ENCODE peak calls at places on chromosomes 3 and 15, in eight cellular contexts. One of them, this sample, is unnamed.

GRCh38 chr15:51403072-51403878 is 61.8 kb downstream of the GLDN start:
- DNase-seq in effector memory CD4-positive, alpha-beta T cell: no peak
- DNase-seq in CD4-positive, alpha-beta T cell: no peak
- DNase-seq in CD4-positive, CD25-positive, alpha-beta regulatory T cell: no peak
- DNase-seq in sigmoid colon: no peak
- DNase-seq in pancreas: no peak
- DNase-seq in HCT116: peak
- DNase-seq in heart left ventricle: no peak
- DNase-seq in this sample: no peak

GRCh38 chr15:96347181-96348111 is 16.9 kb downstream of the NR2F2 start:
- DNase-seq in effector memory CD4-positive, alpha-beta T cell: no peak
- DNase-seq in CD4-positive, alpha-beta T cell: no peak
- DNase-seq in CD4-positive, CD25-positive, alpha-beta regulatory T cell: no peak
- DNase-seq in sigmoid colon: no peak
- DNase-seq in pancreas: no peak
- DNase-seq in HCT116: no peak
- DNase-seq in heart left ventricle: peak
- DNase-seq in this sample: peak

GRCh38 chr3:114179575-114179974 is 723 bp upstream of the DRD3 start:
- DNase-seq in effector memory CD4-positive, alpha-beta T cell: no peak
- DNase-seq in CD4-positive, alpha-beta T cell: no peak
- DNase-seq in CD4-positive, CD25-positive, alpha-beta regulatory T cell: peak
- DNase-seq in sigmoid colon: no peak
- DNase-seq in pancreas: no peak
- DNase-seq in HCT116: peak
- DNase-seq in heart left ventricle: no peak
- DNase-seq in this sample: no peak

GRCh38 chr15:40843885-40844542 is at the start of gene SPINT1:
- DNase-seq in effector memory CD4-positive, alpha-beta T cell: no peak
- DNase-seq in CD4-positive, alpha-beta T cell: peak
- DNase-seq in CD4-positive, CD25-positive, alpha-beta regulatory T cell: peak
- DNase-seq in sigmoid colon: no peak
- DNase-seq in pancreas: peak
- DNase-seq in HCT116: no peak
- DNase-seq in heart left ventricle: peak
- DNase-seq in this sample: no peak

GRCh38 chr3:103195201-103195600 is 760.4 kb downstream of the ZPLD1 start:
- DNase-seq in effector memory CD4-positive, alpha-beta T cell: no peak
- DNase-seq in CD4-positive, alpha-beta T cell: no peak
- DNase-seq in CD4-positive, CD25-positive, alpha-beta regulatory T cell: no peak
- DNase-seq in sigmoid colon: no peak
- DNase-seq in pancreas: no peak
- DNase-seq in HCT116: no peak
- DNase-seq in heart left ventricle: no peak
- DNase-seq in this sample: no peak

GRCh38 chr3:194986208-194987043 is 284.5 kb downstream of the XXYLT1 start:
- DNase-seq in effector memory CD4-positive, alpha-beta T cell: no peak
- DNase-seq in CD4-positive, alpha-beta T cell: no peak
- DNase-seq in CD4-positive, CD25-positive, alpha-beta regulatory T cell: no peak
- DNase-seq in sigmoid colon: no peak
- DNase-seq in pancreas: no peak
- DNase-seq in HCT116: no peak
- DNase-seq in heart left ventricle: no peak
- DNase-seq in this sample: no peak

GRCh38 chr3:194817592-194818325 is 132.1 kb downstream of the FAM43A start:
- DNase-seq in effector memory CD4-positive, alpha-beta T cell: no peak
- DNase-seq in CD4-positive, alpha-beta T cell: no peak
- DNase-seq in CD4-positive, CD25-positive, alpha-beta regulatory T cell: no peak
- DNase-seq in sigmoid colon: no peak
- DNase-seq in pancreas: no peak
- DNase-seq in HCT116: no peak
- DNase-seq in heart left ventricle: no peak
- DNase-seq in this sample: no peak

GRCh38 chr15:60933914-60934885 is 294.9 kb downstream of the RORA start:
- DNase-seq in effector memory CD4-positive, alpha-beta T cell: no peak
- DNase-seq in CD4-positive, alpha-beta T cell: no peak
- DNase-seq in CD4-positive, CD25-positive, alpha-beta regulatory T cell: no peak
- DNase-seq in sigmoid colon: no peak
- DNase-seq in pancreas: no peak
- DNase-seq in HCT116: no peak
- DNase-seq in heart left ventricle: no peak
- DNase-seq in this sample: no peak

GRCh38 chr15:57235865-57236264 is 140.4 kb upstream of the CGNL1 start:
- DNase-seq in effector memory CD4-positive, alpha-beta T cell: no peak
- DNase-seq in CD4-positive, alpha-beta T cell: no peak
- DNase-seq in CD4-positive, CD25-positive, alpha-beta regulatory T cell: no peak
- DNase-seq in sigmoid colon: no peak
- DNase-seq in pancreas: no peak
- DNase-seq in HCT116: no peak
- DNase-seq in heart left ventricle: no peak
- DNase-seq in this sample: no peak

GRCh38 chr3:11650391-11650790 is 6.7 kb upstream of the VGLL4 start:
- DNase-seq in effector memory CD4-positive, alpha-beta T cell: no peak
- DNase-seq in CD4-positive, alpha-beta T cell: no peak
- DNase-seq in CD4-positive, CD25-positive, alpha-beta regulatory T cell: no peak
- DNase-seq in sigmoid colon: no peak
- DNase-seq in pancreas: no peak
- DNase-seq in HCT116: no peak
- DNase-seq in heart left ventricle: no peak
- DNase-seq in this sample: no peak

GRCh38 chr15:94097567-94097966 is 133.8 kb upstream of the MCTP2 start:
- DNase-seq in effector memory CD4-positive, alpha-beta T cell: no peak
- DNase-seq in CD4-positive, alpha-beta T cell: no peak
- DNase-seq in CD4-positive, CD25-positive, alpha-beta regulatory T cell: no peak
- DNase-seq in sigmoid colon: no peak
- DNase-seq in pancreas: no peak
- DNase-seq in HCT116: no peak
- DNase-seq in heart left ventricle: no peak
- DNase-seq in this sample: no peak

GRCh38 chr3:63993653-63994079 is 29.6 kb downstream of the PSMD6 start:
- DNase-seq in effector memory CD4-positive, alpha-beta T cell: peak
- DNase-seq in CD4-positive, alpha-beta T cell: peak
- DNase-seq in CD4-positive, CD25-positive, alpha-beta regulatory T cell: peak
- DNase-seq in sigmoid colon: peak
- DNase-seq in pancreas: peak
- DNase-seq in HCT116: peak
- DNase-seq in heart left ventricle: peak
- DNase-seq in this sample: peak

GRCh38 chr3:48500656-48501055 is 3.3 kb downstream of the SHISA5 start:
- DNase-seq in effector memory CD4-positive, alpha-beta T cell: no peak
- DNase-seq in CD4-positive, alpha-beta T cell: no peak
- DNase-seq in CD4-positive, CD25-positive, alpha-beta regulatory T cell: no peak
- DNase-seq in sigmoid colon: no peak
- DNase-seq in pancreas: no peak
- DNase-seq in HCT116: no peak
- DNase-seq in heart left ventricle: no peak
- DNase-seq in this sample: no peak

GRCh38 chr3:21216598-21216997 is 534.4 kb downstream of the ZNF385D start:
- DNase-seq in effector memory CD4-positive, alpha-beta T cell: no peak
- DNase-seq in CD4-positive, alpha-beta T cell: no peak
- DNase-seq in CD4-positive, CD25-positive, alpha-beta regulatory T cell: no peak
- DNase-seq in sigmoid colon: no peak
- DNase-seq in pancreas: no peak
- DNase-seq in HCT116: no peak
- DNase-seq in heart left ventricle: no peak
- DNase-seq in this sample: no peak

GRCh38 chr3:135034291-135034768 is 239.3 kb downstream of the EPHB1 start:
- DNase-seq in effector memory CD4-positive, alpha-beta T cell: no peak
- DNase-seq in CD4-positive, alpha-beta T cell: no peak
- DNase-seq in CD4-positive, CD25-positive, alpha-beta regulatory T cell: no peak
- DNase-seq in sigmoid colon: no peak
- DNase-seq in pancreas: no peak
- DNase-seq in HCT116: no peak
- DNase-seq in heart left ventricle: no peak
- DNase-seq in this sample: peak

DNA sequence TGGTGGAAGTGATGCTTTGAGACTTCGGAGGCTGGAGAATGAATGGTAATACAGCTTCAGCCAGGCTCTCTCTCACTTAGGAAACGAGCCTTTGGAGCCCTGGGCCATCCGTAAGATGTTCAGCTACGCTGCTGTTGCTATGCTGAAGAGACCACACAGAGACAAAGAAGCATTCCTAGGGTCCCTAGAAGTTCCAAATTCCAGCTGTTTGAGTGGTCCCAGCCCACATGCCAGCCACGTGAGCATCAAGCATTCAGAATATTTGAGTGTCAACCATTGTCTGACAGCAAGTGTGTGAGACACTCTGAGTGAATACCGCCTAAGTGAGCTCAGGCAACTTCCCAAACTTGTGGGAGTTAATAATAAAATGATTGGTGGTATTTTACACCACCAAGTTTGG is 212.9 kb downstream of the CD47 start:
- DNase-seq in effector memory CD4-positive, alpha-beta T cell: no peak
- DNase-seq in CD4-positive, alpha-beta T cell: no peak
- DNase-seq in CD4-positive, CD25-positive, alpha-beta regulatory T cell: no peak
- DNase-seq in sigmoid colon: no peak
- DNase-seq in pancreas: no peak
- DNase-seq in HCT116: no peak
- DNase-seq in heart left ventricle: no peak
- DNase-seq in this sample: no peak
- H3K27ac ChIP-seq in effector memory CD4-positive, alpha-beta T cell: no peak
- H3K27ac ChIP-seq in CD4-positive, alpha-beta T cell: no peak
- H3K27ac ChIP-seq in CD4-positive, CD25-positive, alpha-beta regulatory T cell: no peak
- H3K27ac ChIP-seq in sigmoid colon: no peak
- H3K27ac ChIP-seq in pancreas: no peak
- H3K27ac ChIP-seq in HCT116: no peak
- H3K27ac ChIP-seq in heart left ventricle: no peak
- H3K27ac ChIP-seq in this sample: no peak

GRCh38 chr15:80171787-80172186 is 19.0 kb downstream of the FAH start:
- DNase-seq in effector memory CD4-positive, alpha-beta T cell: no peak
- DNase-seq in CD4-positive, alpha-beta T cell: no peak
- DNase-seq in CD4-positive, CD25-positive, alpha-beta regulatory T cell: no peak
- DNase-seq in sigmoid colon: no peak
- DNase-seq in pancreas: no peak
- DNase-seq in HCT116: no peak
- DNase-seq in heart left ventricle: no peak
- DNase-seq in this sample: no peak

GRCh38 chr15:80170596-80170995 is 17.8 kb downstream of the FAH start:
- DNase-seq in effector memory CD4-positive, alpha-beta T cell: no peak
- DNase-seq in CD4-positive, alpha-beta T cell: no peak
- DNase-seq in CD4-positive, CD25-positive, alpha-beta regulatory T cell: no peak
- DNase-seq in sigmoid colon: peak
- DNase-seq in pancreas: no peak
- DNase-seq in HCT116: no peak
- DNase-seq in heart left ventricle: no peak
- DNase-seq in this sample: no peak

GRCh38 chr15:80173022-80173759 is 20.4 kb downstream of the FAH start:
- DNase-seq in effector memory CD4-positive, alpha-beta T cell: peak
- DNase-seq in CD4-positive, alpha-beta T cell: peak
- DNase-seq in CD4-positive, CD25-positive, alpha-beta regulatory T cell: peak
- DNase-seq in sigmoid colon: peak
- DNase-seq in pancreas: peak
- DNase-seq in HCT116: peak
- DNase-seq in heart left ventricle: no peak
- DNase-seq in this sample: peak

GRCh38 chr15:80174017-80174746 is 21.4 kb downstream of the FAH start:
- DNase-seq in effector memory CD4-positive, alpha-beta T cell: no peak
- DNase-seq in CD4-positive, alpha-beta T cell: no peak
- DNase-seq in CD4-positive, CD25-positive, alpha-beta regulatory T cell: no peak
- DNase-seq in sigmoid colon: peak
- DNase-seq in pancreas: no peak
- DNase-seq in HCT116: no peak
- DNase-seq in heart left ventricle: no peak
- DNase-seq in this sample: peak

GRCh38 chr15:80172401-80172800 is 19.6 kb downstream of the FAH start:
- DNase-seq in effector memory CD4-positive, alpha-beta T cell: no peak
- DNase-seq in CD4-positive, alpha-beta T cell: no peak
- DNase-seq in CD4-positive, CD25-positive, alpha-beta regulatory T cell: no peak
- DNase-seq in sigmoid colon: no peak
- DNase-seq in pancreas: no peak
- DNase-seq in HCT116: no peak
- DNase-seq in heart left ventricle: no peak
- DNase-seq in this sample: no peak
- H3K27ac ChIP-seq in effector memory CD4-positive, alpha-beta T cell: no peak
- H3K27ac ChIP-seq in CD4-positive, alpha-beta T cell: no peak
- H3K27ac ChIP-seq in CD4-positive, CD25-positive, alpha-beta regulatory T cell: no peak
- H3K27ac ChIP-seq in sigmoid colon: no peak
- H3K27ac ChIP-seq in pancreas: no peak
- H3K27ac ChIP-seq in HCT116: no peak
- H3K27ac ChIP-seq in heart left ventricle: no peak
- H3K27ac ChIP-seq in this sample: peak

DNA sequence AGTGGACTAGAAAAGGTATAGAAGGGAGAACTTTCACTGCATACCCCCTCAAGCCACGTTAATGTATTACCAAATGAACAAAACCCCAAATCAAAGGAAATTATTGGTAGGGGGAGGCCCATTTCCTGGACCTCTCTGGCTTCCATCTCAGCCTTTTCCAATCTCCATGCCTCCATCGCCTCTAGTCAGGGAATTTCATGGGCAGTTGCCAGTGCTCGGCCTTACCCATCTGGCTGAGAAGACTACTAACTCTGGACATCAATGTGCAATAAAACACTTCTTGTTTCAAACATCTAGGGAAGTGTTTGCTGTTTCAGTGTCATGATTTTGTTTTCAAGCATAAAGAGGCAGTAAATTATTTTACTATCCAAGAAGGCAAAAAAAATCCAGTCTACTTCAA is 14.8 kb downstream of the LDHAL6B start:
- DNase-seq in effector memory CD4-positive, alpha-beta T cell: no peak
- DNase-seq in CD4-positive, alpha-beta T cell: no peak
- DNase-seq in CD4-positive, CD25-positive, alpha-beta regulatory T cell: no peak
- DNase-seq in sigmoid colon: no peak
- DNase-seq in pancreas: no peak
- DNase-seq in HCT116: no peak
- DNase-seq in heart left ventricle: no peak
- DNase-seq in this sample: no peak
- H3K27ac ChIP-seq in effector memory CD4-positive, alpha-beta T cell: no peak
- H3K27ac ChIP-seq in CD4-positive, alpha-beta T cell: no peak
- H3K27ac ChIP-seq in CD4-positive, CD25-positive, alpha-beta regulatory T cell: no peak
- H3K27ac ChIP-seq in sigmoid colon: no peak
- H3K27ac ChIP-seq in pancreas: no peak
- H3K27ac ChIP-seq in HCT116: no peak
- H3K27ac ChIP-seq in heart left ventricle: no peak
- H3K27ac ChIP-seq in this sample: peak

GRCh38 chr3:150078983-150079739 is 108.5 kb upstream of the PFN2 start:
- DNase-seq in effector memory CD4-positive, alpha-beta T cell: no peak
- DNase-seq in CD4-positive, alpha-beta T cell: no peak
- DNase-seq in CD4-positive, CD25-positive, alpha-beta regulatory T cell: no peak
- DNase-seq in sigmoid colon: peak
- DNase-seq in pancreas: no peak
- DNase-seq in HCT116: no peak
- DNase-seq in heart left ventricle: no peak
- DNase-seq in this sample: no peak
- H3K27ac ChIP-seq in effector memory CD4-positive, alpha-beta T cell: no peak
- H3K27ac ChIP-seq in CD4-positive, alpha-beta T cell: no peak
- H3K27ac ChIP-seq in CD4-positive, CD25-positive, alpha-beta regulatory T cell: no peak
- H3K27ac ChIP-seq in sigmoid colon: peak
- H3K27ac ChIP-seq in pancreas: no peak
- H3K27ac ChIP-seq in HCT116: no peak
- H3K27ac ChIP-seq in heart left ventricle: peak
- H3K27ac ChIP-seq in this sample: no peak

GRCh38 chr3:169542347-169542751 is 121.2 kb downstream of the MECOM start:
- DNase-seq in effector memory CD4-positive, alpha-beta T cell: no peak
- DNase-seq in CD4-positive, alpha-beta T cell: no peak
- DNase-seq in CD4-positive, CD25-positive, alpha-beta regulatory T cell: no peak
- DNase-seq in sigmoid colon: no peak
- DNase-seq in pancreas: no peak
- DNase-seq in HCT116: no peak
- DNase-seq in heart left ventricle: no peak
- DNase-seq in this sample: no peak
- H3K27ac ChIP-seq in effector memory CD4-positive, alpha-beta T cell: no peak
- H3K27ac ChIP-seq in CD4-positive, alpha-beta T cell: no peak
- H3K27ac ChIP-seq in CD4-positive, CD25-positive, alpha-beta regulatory T cell: no peak
- H3K27ac ChIP-seq in sigmoid colon: no peak
- H3K27ac ChIP-seq in pancreas: no peak
- H3K27ac ChIP-seq in HCT116: no peak
- H3K27ac ChIP-seq in heart left ventricle: no peak
- H3K27ac ChIP-seq in this sample: peak